ENCODE peak calls at places on chromosomes 13 and 19, in nine cellular contexts. W, Q, A, I, O, R, S, H and D are unnamed samples.

GRCh38 chr13:106701810-106702341 is 133.9 kb upstream of the ARGLU1 start:
- DNase-seq in I (no peak), R (no peak), W (no peak), H (no peak), Q (no peak), A (no peak), O (no peak), S (no peak), D (no peak)

GRCh38 chr13:28423010-28423409 is 71.9 kb downstream of the FLT1 start:
- DNase-seq in A (no peak), H (no peak), W (peak; percentile 65), Q (no peak), S (no peak), R (no peak), O (peak; percentile 77), I (peak; percentile 21), D (no peak)

GRCh38 chr13:39676315-39676876 is 20.9 kb downstream of the COG6 start:
- DNase-seq in W (no peak), I (no peak), H (peak; percentile 84), A (peak; percentile 35), Q (no peak), S (no peak), R (peak; percentile 28), O (no peak), D (no peak)

GRCh38 chr13:39779337-39780270 is 124.1 kb downstream of the COG6 start:
- DNase-seq in A (peak; percentile 80), O (no peak), R (no peak), I (no peak), W (no peak), H (no peak), Q (peak; percentile 17), S (no peak), D (no peak)

GRCh38 chr19:13995017-13995728 is 10.9 kb downstream of the RFX1 start:
- DNase-seq in H (no peak), I (no peak), O (no peak), R (no peak), S (no peak), W (no peak), A (no peak), Q (no peak), D (peak; percentile 70)

GRCh38 chr13:95787356-95788099 is 110.6 kb downstream of the DNAJC3 start:
- DNase-seq in W (no peak), O (no peak), A (no peak), R (no peak), S (no peak), Q (no peak), H (no peak), I (no peak), D (no peak)

GRCh38 chr19:50519006-50519575 is 5.4 kb upstream of the ASPDH start:
- DNase-seq in S (no peak), W (peak; percentile 40), O (no peak), Q (no peak), I (no peak), H (no peak), R (no peak), A (no peak), D (peak; percentile 74)

GRCh38 chr19:11673608-11674041 is 65.1 kb downstream of the ZNF823 start:
- DNase-seq in R (peak; percentile 35), O (peak; percentile 87), I (peak; percentile 70), W (peak; percentile 81), S (peak; percentile 44), Q (no peak), H (peak; percentile 81), A (peak; percentile 58), D (peak; percentile 74)

GRCh38 chr13:111846396-111847174 is 220.4 kb upstream of the SOX1 start:
- DNase-seq in A (no peak), H (no peak), O (no peak), S (peak; percentile 5), I (no peak), R (no peak), Q (no peak), W (no peak), D (no peak)

GRCh38 chr13:30058429-30058828 is 208.0 kb upstream of the UBL3 start:
- DNase-seq in H (no peak), S (no peak), O (no peak), I (no peak), R (no peak), Q (no peak), A (no peak), W (no peak), D (no peak)

GRCh38 chr13:110575322-110576069 is 14.0 kb upstream of the RAB20 start:
- DNase-seq in H (no peak), A (peak; percentile 14), W (no peak), O (peak; percentile 63), S (no peak), Q (no peak), I (no peak), R (no peak), D (peak; percentile 70)

GRCh38 chr13:35797946-35798345 is 321.5 kb upstream of the MAB21L1 start:
- DNase-seq in S (no peak), I (no peak), O (no peak), H (no peak), R (no peak), A (no peak), Q (no peak), W (no peak), D (no peak)

GRCh38 chr13:113035209-113035800 is 66.3 kb downstream of the MCF2L start:
- DNase-seq in S (no peak), W (peak; percentile 63), R (no peak), Q (no peak), H (no peak), O (no peak), A (no peak), I (no peak), D (no peak)

GRCh38 chr13:32537580-32538233 is 888 bp downstream of the N4BP2L2 start:
- DNase-seq in Q (peak; percentile 28), I (peak; percentile 38), W (no peak), R (peak; percentile 8), S (no peak), O (peak; percentile 78), A (no peak), H (peak; percentile 44), D (peak; percentile 80)

GRCh38 chr13:100608906-100609305 is 20.3 kb upstream of the GGACT start:
- DNase-seq in I (peak; percentile 34), A (peak; percentile 12), R (no peak), H (peak; percentile 22), W (no peak), O (no peak), Q (no peak), S (no peak), D (no peak)

GRCh38 chr13:66040506-66040905 is 1189.6 kb downstream of the PCDH9 start:
- DNase-seq in A (no peak), I (no peak), H (no peak), W (no peak), R (no peak), Q (no peak), O (no peak), S (no peak), D (no peak)

GRCh38 chr19:27794444-27795042 is 1418.4 kb downstream of the UQCRFS1 start:
- DNase-seq in O (no peak), S (no peak), H (peak; percentile 34), W (no peak), I (no peak), Q (no peak), A (peak; percentile 39), R (no peak), D (no peak)

GRCh38 chr13:114072421-114072820 is 60.0 kb downstream of the RASA3 start:
- DNase-seq in W (no peak), A (no peak), Q (no peak), R (no peak), S (no peak), O (peak; percentile 22), H (no peak), I (no peak), D (no peak)

GRCh38 chr13:37270206-37271001 is 164.9 kb upstream of the CSNK1A1L start:
- DNase-seq in H (peak; percentile 45), S (no peak), O (no peak), R (no peak), I (no peak), Q (no peak), W (no peak), A (no peak), D (no peak)

GRCh38 chr19:38650911-38651584 is 3.6 kb downstream of the ACTN4 start:
- DNase-seq in W (no peak), A (no peak), I (no peak), R (no peak), H (no peak), Q (no peak), S (no peak), O (no peak), D (no peak)

GRCh38 chr19:23273022-23273593 is 22.9 kb upstream of the ZNF724 start:
- DNase-seq in W (no peak), S (no peak), R (peak; percentile 25), I (peak; percentile 21), A (no peak), H (no peak), O (no peak), Q (no peak), D (no peak)
- H3K4me3 ChIP-seq in W (peak overlapping the region; percentile 90), S (peak overlapping the region; percentile 78), R (peak overlapping the region; percentile 82), I (peak overlapping the region; percentile 92), A (peak overlapping the region; percentile 90), H (peak overlapping the region; percentile 82), O (peak overlapping the region; percentile 93), Q (peak overlapping the region; percentile 99), D (peak overlapping the region; percentile 85)

GRCh38 chr19:1549332-1549945 is 18.7 kb downstream of the MEX3D start:
- DNase-seq in I (no peak), H (no peak), A (no peak), R (no peak), Q (no peak), S (no peak), W (no peak), O (no peak), D (no peak)
- H3K27ac ChIP-seq in I (no peak overlapping the region), H (no peak overlapping the region), A (no peak overlapping the region), R (no peak overlapping the region), Q (no peak overlapping the region), S (no peak overlapping the region), W (no peak overlapping the region), O (no peak overlapping the region), D (no peak overlapping the region)

DNA sequence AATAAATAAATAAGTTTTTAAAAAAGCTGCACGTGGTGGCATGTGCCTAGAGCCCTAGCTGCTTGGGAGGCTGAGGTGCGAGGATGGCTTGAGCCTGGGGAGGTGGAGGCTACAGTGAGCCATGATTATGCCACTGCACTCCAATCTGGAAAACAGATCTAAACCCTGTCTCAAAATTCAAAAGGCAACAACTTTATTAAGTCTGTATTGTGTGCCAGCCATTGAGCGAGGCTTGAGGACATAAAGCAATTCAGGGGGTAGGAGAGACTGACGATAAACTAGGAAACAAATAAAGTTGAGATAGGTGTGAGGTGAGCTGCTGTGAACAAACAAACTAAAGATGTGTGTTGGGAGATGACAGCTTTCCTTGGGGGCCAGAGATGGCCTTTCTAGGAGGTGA is 8.7 kb downstream of the CELF5 start:
- DNase-seq in W (no peak), O (no peak), Q (no peak), A (no peak), H (no peak), R (no peak), I (no peak), S (no peak), D (no peak)
- H3K4me3 ChIP-seq in W (no peak overlapping the region), O (no peak overlapping the region), Q (no peak overlapping the region), A (no peak overlapping the region), H (no peak overlapping the region), R (no peak overlapping the region), I (no peak overlapping the region), S (no peak overlapping the region), D (no peak overlapping the region)

DNA sequence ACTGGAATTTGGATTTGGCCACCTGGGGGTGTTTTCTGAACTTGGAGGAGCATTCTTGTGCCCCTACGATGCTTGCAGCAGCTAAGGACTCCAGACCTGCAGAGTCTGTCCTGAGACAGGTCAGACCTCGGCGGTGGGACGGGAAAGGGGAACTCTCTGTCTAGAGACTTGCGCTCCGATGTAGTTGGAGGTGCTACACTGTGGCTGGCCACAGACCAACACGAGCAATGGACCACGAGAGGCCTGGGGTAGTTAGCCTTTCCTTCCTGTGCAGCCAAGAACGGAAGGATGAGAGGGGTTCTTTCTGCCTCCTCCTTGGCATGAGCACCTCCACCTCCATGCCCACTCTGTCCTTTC is 5.9 kb upstream of the GRAMD1A start:
- DNase-seq in Q (no peak), R (no peak), O (no peak), S (no peak), A (no peak), I (no peak), W (no peak), H (no peak), D (no peak)
- H3K27ac ChIP-seq in Q (no peak overlapping the region), R (peak overlapping the region; percentile 65), O (peak overlapping the region; percentile 78), S (no peak overlapping the region), A (no peak overlapping the region), I (peak overlapping the region; percentile 62), W (peak overlapping the region; percentile 48), H (no peak overlapping the region), D (no peak overlapping the region)